ENCODE peak calls at places on chromosomes 7 and 10, in four cellular contexts. Z is CD8-positive, alpha-beta memory T cell; P is NCI-H2081; D is stimulated activated CD4-positive, alpha-beta T cell treated with anti-CD3 and anti-CD28 coated beads, Interleukin-4, amount 100 ng/mL, for 24 hours. O is an unnamed sample.

GRCh38 chr7:139393621-139394215 is 34.0 kb downstream of the LUC7L2 start:
- DNase-seq in Z (no peak), P (no peak), D (no peak), O (no peak)

GRCh38 chr10:27413831-27414348 is 90.2 kb upstream of the RAB18 start:
- DNase-seq in Z (no peak), P (no peak), D (no peak), O (no peak)

GRCh38 chr10:36412942-36413341 is 712.5 kb upstream of the ANKRD30A start:
- DNase-seq in Z (no peak), P (no peak), D (no peak), O (no peak)

GRCh38 chr7:124072603-124073324 is 39.9 kb upstream of the TMEM229A start:
- DNase-seq in Z (no peak), P (no peak), D (no peak), O (no peak)

GRCh38 chr7:3056713-3057388 is 13.2 kb upstream of the CARD11 start:
- DNase-seq in Z (no peak), P (peak), D (no peak), O (no peak)

GRCh38 chr10:93271347-93271746 is 197.7 kb downstream of the CYP26A1 start:
- DNase-seq in Z (no peak), P (no peak), D (no peak), O (no peak)

GRCh38 chr10:70376436-70377378 is 5.7 kb downstream of the LRRC20 start:
- DNase-seq in Z (no peak), P (no peak), D (no peak), O (no peak)

GRCh38 chr7:31464601-31465000 is 49.3 kb upstream of the ITPRID1 start:
- DNase-seq in Z (no peak), P (no peak), D (no peak), O (no peak)

GRCh38 chr10:118332948-118333710 is 9.0 kb downstream of the FAM204A start:
- DNase-seq in Z (no peak), P (peak), D (no peak), O (no peak)

GRCh38 chr7:114539575-114539974 is 125.0 kb downstream of the FOXP2 start:
- DNase-seq in Z (no peak), P (peak), D (no peak), O (no peak)

GRCh38 chr10:83881647-83882046 is 257.7 kb upstream of the GHITM start:
- DNase-seq in Z (no peak), P (no peak), D (no peak), O (no peak)

GRCh38 chr10:78458983-78459638 is 425.4 kb downstream of the RPS24 start:
- DNase-seq in Z (no peak), P (peak), D (no peak), O (no peak)

GRCh38 chr7:77538186-77538907 is 1.3 kb downstream of the PTPN12 start:
- DNase-seq in Z (no peak), P (peak), D (no peak), O (no peak)

GRCh38 chr7:88357295-88357694 is 50.6 kb upstream of the STEAP4 start:
- DNase-seq in Z (no peak), P (peak), D (no peak), O (no peak)

GRCh38 chr7:73515184-73515583 is 6.9 kb downstream of the BAZ1B start:
- DNase-seq in Z (no peak), P (no peak), D (no peak), O (no peak)